ENCODE peak calls at places on chromosomes 6 and 20, in five cellular contexts. M, S, Z, O and H are unnamed samples.

GRCh38 chr20:8476023-8476422 is 344.0 kb downstream of the PLCB1 start:
- DNase-seq in M (no peak), S (no peak), Z (no peak), O (no peak), H (no peak)

GRCh38 chr6:139342957-139343750 is 31.3 kb downstream of the CITED2 start:
- DNase-seq in M (no peak), S (no peak), Z (no peak), O (no peak), H (no peak)

GRCh38 chr6:150102750-150103270 is 33.9 kb upstream of the ULBP3 start:
- DNase-seq in M (no peak), S (no peak), Z (no peak), O (no peak), H (no peak)

GRCh38 chr6:157830354-157831017 is 7.4 kb downstream of the SNX9 start:
- DNase-seq in M (no peak), S (no peak), Z (no peak), O (no peak), H (no peak)

GRCh38 chr6:9007062-9007461 is 571.7 kb upstream of the SLC35B3 start:
- DNase-seq in M (no peak), S (no peak), Z (no peak), O (no peak), H (no peak)

GRCh38 chr20:62539646-62540045 is 63.9 kb upstream of the GATA5 start:
- DNase-seq in M (no peak), S (no peak), Z (no peak), O (no peak), H (no peak)

GRCh38 chr20:4074877-4075455 is 59.6 kb upstream of the RNF24 start:
- DNase-seq in M (no peak), S (no peak), Z (no peak), O (no peak), H (no peak)

GRCh38 chr20:57664924-57665588 is 44.8 kb downstream of the PMEPA1 start:
- DNase-seq in M (no peak), S (no peak), Z (peak; percentile 35), O (no peak), H (no peak)

GRCh38 chr20:33348136-33348937 is 53.0 kb downstream of the CDK5RAP1 start:
- DNase-seq in M (no peak), S (no peak), Z (no peak), O (no peak), H (no peak)

GRCh38 chr6:77021232-77021631 is 442.1 kb downstream of the HTR1B start:
- DNase-seq in M (no peak), S (no peak), Z (no peak), O (no peak), H (no peak)

GRCh38 chr6:97630592-97630991 is 347.6 kb upstream of the MMS22L start:
- DNase-seq in M (no peak), S (no peak), Z (no peak), O (no peak), H (no peak)

GRCh38 chr6:162637317-162637716 is 90.2 kb downstream of the PRKN start:
- DNase-seq in M (no peak), S (no peak), Z (no peak), O (no peak), H (no peak)

GRCh38 chr20:36501367-36502006 is 39.8 kb upstream of the MYL9 start:
- DNase-seq in M (no peak), S (no peak), Z (no peak), O (no peak), H (no peak)

GRCh38 chr20:12581644-12582350 is 427.0 kb upstream of the SPTLC3 start:
- DNase-seq in M (no peak), S (no peak), Z (no peak), O (no peak), H (no peak)

GRCh38 chr20:20743511-20744169 is 31.2 kb upstream of the RALGAPA2 start:
- DNase-seq in M (no peak), S (peak; percentile 33), Z (peak; percentile 81), O (peak; percentile 57), H (peak; percentile 32)

GRCh38 chr6:11072080-11072479 is 21.6 kb upstream of the SMIM13 start:
- DNase-seq in M (no peak), S (no peak), Z (no peak), O (no peak), H (no peak)

GRCh38 chr6:109202409-109203264 is 107.3 kb downstream of the CEP57L1 start:
- DNase-seq in M (no peak), S (no peak), Z (no peak), O (no peak), H (no peak)

GRCh38 chr6:10033223-10033829 is 381.5 kb downstream of the TFAP2A start:
- DNase-seq in M (no peak), S (no peak), Z (no peak), O (no peak), H (no peak)

GRCh38 chr6:1701668-1702353 is 92.1 kb downstream of the FOXC1 start:
- DNase-seq in M (no peak), S (no peak), Z (no peak), O (no peak), H (no peak)

GRCh38 chr20:18180815-18181214 is 43.2 kb downstream of the KAT14 start:
- DNase-seq in M (no peak), S (no peak), Z (no peak), O (no peak), H (no peak)

GRCh38 chr6:3324262-3324942 is 65.7 kb downstream of the PSMG4 start:
- DNase-seq in M (no peak), S (no peak), Z (no peak), O (no peak), H (no peak)

GRCh38 chr20:24138951-24139350 is 150.4 kb upstream of the GGTLC1 start:
- DNase-seq in M (no peak), S (no peak), Z (no peak), O (no peak), H (no peak)

GRCh38 chr20:11144114-11144513 is 470.3 kb upstream of the JAG1 start:
- DNase-seq in M (no peak), S (no peak), Z (no peak), O (no peak), H (no peak)

GRCh38 chr6:18473765-18474164 is 86.6 kb downstream of the RNF144B start:
- DNase-seq in M (no peak), S (no peak), Z (no peak), O (no peak), H (no peak)

GRCh38 chr6:169288591-169288990 is 34.9 kb upstream of the THBS2 start:
- DNase-seq in M (no peak), S (no peak), Z (no peak), O (no peak), H (no peak)

GRCh38 chr6:136341367-136341766 is 51.7 kb upstream of the BCLAF1 start:
- DNase-seq in M (no peak), S (no peak), Z (no peak), O (no peak), H (no peak)

GRCh38 chr6:136341967-136342366 is 52.3 kb upstream of the BCLAF1 start:
- DNase-seq in M (no peak), S (no peak), Z (no peak), O (no peak), H (no peak)

GRCh38 chr6:136335736-136336362 is 46.2 kb upstream of the BCLAF1 start:
- DNase-seq in M (no peak), S (no peak), Z (no peak), O (no peak), H (no peak)

GRCh38 chr6:136337606-136338005 is 48.0 kb upstream of the BCLAF1 start:
- DNase-seq in M (no peak), S (no peak), Z (no peak), O (no peak), H (no peak)

DNA sequence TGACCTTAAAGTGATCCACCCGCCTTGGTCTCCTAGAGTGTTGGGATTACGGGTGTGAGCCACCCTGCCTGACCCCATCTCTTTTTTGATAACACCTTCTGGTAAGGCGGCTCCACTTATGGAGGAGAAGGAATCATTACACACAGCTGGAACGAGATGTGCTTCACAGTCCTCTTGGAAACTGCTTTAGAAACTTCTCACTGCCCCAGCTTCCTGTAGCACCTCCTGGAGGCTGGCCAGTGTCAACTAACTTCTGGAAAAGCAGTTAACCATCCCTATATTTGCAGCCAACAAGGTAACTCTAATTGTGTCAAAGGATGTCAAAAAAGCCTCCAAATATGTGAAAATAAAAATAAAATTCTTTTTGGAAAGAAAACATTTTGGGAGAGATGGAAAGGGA is 48.8 kb upstream of the BCLAF1 start:
- DNase-seq in M (no peak), S (no peak), Z (no peak), O (peak; percentile 47), H (no peak)
- TF ChIP-seq POLR2AphosphoS5 in M (no peak), S (no peak), Z (no peak), O (no peak), H (no peak)

DNA sequence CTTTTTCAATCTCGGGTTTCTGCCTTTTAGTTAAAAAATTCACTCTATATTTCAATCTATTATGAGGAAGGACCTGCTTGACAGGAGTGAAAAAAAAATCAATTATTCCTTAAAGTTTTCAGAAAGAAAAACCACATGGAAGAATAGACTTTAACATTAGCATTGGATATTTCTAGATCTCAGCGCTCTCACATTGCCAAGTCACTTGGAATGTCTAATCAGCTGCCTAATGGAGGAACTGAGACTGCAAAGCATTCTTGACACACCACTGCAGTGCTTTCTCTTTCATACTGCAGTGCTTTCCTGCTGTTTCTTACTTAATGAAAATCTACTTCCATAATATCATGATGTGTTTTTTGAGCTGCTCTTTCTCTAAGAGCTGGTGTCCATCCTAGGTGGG is 20.4 kb upstream of the MCM3 start:
- DNase-seq in M (no peak), S (no peak), Z (no peak), O (no peak), H (no peak)
- H3K27ac ChIP-seq in M (no peak overlapping the region), S (peak overlapping the region; percentile 76), Z (peak overlapping the region; percentile 61), O (peak overlapping the region; percentile 76), H (peak overlapping the region; percentile 70)

DNA sequence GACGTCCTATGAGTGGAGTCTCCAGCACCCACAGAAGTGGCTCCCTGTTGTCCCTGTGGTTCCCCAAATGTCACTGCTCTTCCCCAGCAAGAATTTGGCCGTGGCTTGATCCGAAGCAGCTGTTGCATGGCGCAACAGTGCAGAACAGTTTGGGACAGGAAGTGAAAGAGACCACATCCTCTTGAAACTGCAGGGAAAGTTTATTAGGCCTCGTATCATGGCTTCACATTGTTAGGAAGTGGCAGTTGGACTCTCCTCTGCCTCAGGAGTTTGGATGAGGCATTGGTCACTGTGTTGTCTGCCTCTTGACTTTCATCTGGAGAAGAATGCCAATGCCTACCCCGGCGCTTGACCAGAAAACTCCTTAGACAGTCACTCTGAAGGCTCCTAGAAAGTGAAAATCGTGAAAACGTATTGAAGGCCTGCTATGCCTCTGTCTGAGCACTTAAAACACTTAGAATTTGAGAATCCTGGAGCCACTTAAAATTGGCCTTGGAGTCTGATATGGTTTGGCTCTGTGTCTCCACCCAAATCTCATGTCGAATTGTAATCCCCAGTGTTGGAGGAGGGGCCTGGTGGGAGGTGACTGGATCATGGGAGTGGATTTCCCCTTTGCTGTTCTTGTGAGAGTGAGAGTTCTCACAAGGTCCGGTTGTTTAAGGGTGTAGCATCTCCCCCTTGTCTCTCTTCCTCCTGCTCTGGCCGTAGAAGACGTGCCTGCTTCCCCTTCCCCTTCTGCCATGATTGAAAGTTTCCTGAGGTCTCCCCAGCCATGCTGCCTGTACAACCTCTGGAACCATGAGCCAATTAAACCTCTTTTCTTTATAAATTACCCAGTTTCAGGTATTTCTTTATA is 334.9 kb upstream of the JARID2 start:
- DNase-seq in M (no peak), S (peak; percentile 39), Z (peak; percentile 89), O (peak; percentile 38), H (no peak)
- TF ChIP-seq POLR2AphosphoS5 in M (no peak), S (peak; percentile 34), Z (no peak), O (no peak), H (peak; percentile 20)

DNA sequence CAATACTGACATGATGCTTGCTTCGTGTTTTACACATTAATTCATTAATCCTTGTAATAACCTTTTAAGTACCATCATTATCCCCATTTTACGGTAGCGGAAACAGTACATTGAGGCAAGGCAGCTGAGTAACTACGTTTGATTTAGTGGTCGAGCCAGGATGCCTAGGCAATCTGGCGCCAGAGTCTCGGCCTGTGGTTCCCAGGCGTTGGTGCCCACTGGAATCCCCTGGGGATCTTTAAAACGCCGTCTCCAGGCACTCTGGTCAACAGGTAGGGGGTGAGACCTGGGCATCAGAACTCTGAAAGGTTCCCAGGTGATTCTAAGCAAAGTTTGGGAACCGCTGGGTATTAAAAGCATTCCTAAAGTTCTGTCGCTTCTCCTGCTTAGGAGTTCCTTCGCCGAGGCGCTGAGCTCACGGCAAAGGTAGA is 998 bp downstream of the DTNBP1 start:
- DNase-seq in M (no peak), S (no peak), Z (no peak), O (no peak), H (no peak)
- H3K27ac ChIP-seq in M (no peak overlapping the region), S (peak overlapping the region; percentile 91), Z (peak overlapping the region; percentile 90), O (peak overlapping the region; percentile 94), H (no peak overlapping the region)